ENCODE peak calls at places on chromosome 5, in nine cellular contexts. One of them, this sample, is unnamed.

GRCh38 chr5:14491015-14491414 is 90.6 kb upstream of the OTULINL start:
- DNase-seq in stimulated activated CD4-positive, alpha-beta T cell treated with anti-CD3 and anti-CD28 coated beads, Interleukin-15, amount 100 ng/mL, for 1 hour: no peak
- DNase-seq in AG08395: no peak
- DNase-seq in CD8-positive, alpha-beta T cell: no peak
- DNase-seq in 8988T: no peak
- DNase-seq in activated naive CD8-positive, alpha-beta T cell treated with anti-CD3 and anti-CD28 coated beads for 36 hours: no peak
- DNase-seq in hepatocyte: no peak
- DNase-seq in B cell: no peak
- DNase-seq in activated CD4-positive, CD25-positive, alpha-beta regulatory T cell: no peak
- DNase-seq in this sample: no peak

GRCh38 chr5:13591621-13592020 is 352.9 kb downstream of the DNAH5 start:
- DNase-seq in stimulated activated CD4-positive, alpha-beta T cell treated with anti-CD3 and anti-CD28 coated beads, Interleukin-15, amount 100 ng/mL, for 1 hour: no peak
- DNase-seq in AG08395: peak
- DNase-seq in CD8-positive, alpha-beta T cell: no peak
- DNase-seq in 8988T: no peak
- DNase-seq in activated naive CD8-positive, alpha-beta T cell treated with anti-CD3 and anti-CD28 coated beads for 36 hours: no peak
- DNase-seq in hepatocyte: no peak
- DNase-seq in B cell: no peak
- DNase-seq in activated CD4-positive, CD25-positive, alpha-beta regulatory T cell: no peak
- DNase-seq in this sample: no peak

GRCh38 chr5:173880306-173880985 is 7.7 kb upstream of the CPEB4 start:
- DNase-seq in stimulated activated CD4-positive, alpha-beta T cell treated with anti-CD3 and anti-CD28 coated beads, Interleukin-15, amount 100 ng/mL, for 1 hour: no peak
- DNase-seq in AG08395: peak
- DNase-seq in CD8-positive, alpha-beta T cell: no peak
- DNase-seq in 8988T: no peak
- DNase-seq in activated naive CD8-positive, alpha-beta T cell treated with anti-CD3 and anti-CD28 coated beads for 36 hours: no peak
- DNase-seq in hepatocyte: no peak
- DNase-seq in B cell: no peak
- DNase-seq in activated CD4-positive, CD25-positive, alpha-beta regulatory T cell: no peak
- DNase-seq in this sample: no peak

GRCh38 chr5:82388186-82388585 is 110.0 kb upstream of the RPS23 start:
- DNase-seq in stimulated activated CD4-positive, alpha-beta T cell treated with anti-CD3 and anti-CD28 coated beads, Interleukin-15, amount 100 ng/mL, for 1 hour: no peak
- DNase-seq in AG08395: peak
- DNase-seq in CD8-positive, alpha-beta T cell: no peak
- DNase-seq in 8988T: no peak
- DNase-seq in activated naive CD8-positive, alpha-beta T cell treated with anti-CD3 and anti-CD28 coated beads for 36 hours: no peak
- DNase-seq in hepatocyte: no peak
- DNase-seq in B cell: no peak
- DNase-seq in activated CD4-positive, CD25-positive, alpha-beta regulatory T cell: no peak
- DNase-seq in this sample: no peak

GRCh38 chr5:173663810-173664526 is 47.5 kb upstream of the BOD1 start:
- DNase-seq in stimulated activated CD4-positive, alpha-beta T cell treated with anti-CD3 and anti-CD28 coated beads, Interleukin-15, amount 100 ng/mL, for 1 hour: no peak
- DNase-seq in AG08395: peak
- DNase-seq in CD8-positive, alpha-beta T cell: no peak
- DNase-seq in 8988T: no peak
- DNase-seq in activated naive CD8-positive, alpha-beta T cell treated with anti-CD3 and anti-CD28 coated beads for 36 hours: no peak
- DNase-seq in hepatocyte: no peak
- DNase-seq in B cell: no peak
- DNase-seq in activated CD4-positive, CD25-positive, alpha-beta regulatory T cell: no peak
- DNase-seq in this sample: no peak

GRCh38 chr5:7705261-7705660 is 145.7 kb downstream of the CFAP90 start:
- DNase-seq in stimulated activated CD4-positive, alpha-beta T cell treated with anti-CD3 and anti-CD28 coated beads, Interleukin-15, amount 100 ng/mL, for 1 hour: no peak
- DNase-seq in AG08395: no peak
- DNase-seq in CD8-positive, alpha-beta T cell: no peak
- DNase-seq in 8988T: no peak
- DNase-seq in activated naive CD8-positive, alpha-beta T cell treated with anti-CD3 and anti-CD28 coated beads for 36 hours: no peak
- DNase-seq in hepatocyte: no peak
- DNase-seq in B cell: no peak
- DNase-seq in activated CD4-positive, CD25-positive, alpha-beta regulatory T cell: no peak
- DNase-seq in this sample: no peak

GRCh38 chr5:169550227-169550626 is 33.3 kb upstream of the SPDL1 start:
- DNase-seq in stimulated activated CD4-positive, alpha-beta T cell treated with anti-CD3 and anti-CD28 coated beads, Interleukin-15, amount 100 ng/mL, for 1 hour: no peak
- DNase-seq in AG08395: no peak
- DNase-seq in CD8-positive, alpha-beta T cell: no peak
- DNase-seq in 8988T: no peak
- DNase-seq in activated naive CD8-positive, alpha-beta T cell treated with anti-CD3 and anti-CD28 coated beads for 36 hours: no peak
- DNase-seq in hepatocyte: no peak
- DNase-seq in B cell: no peak
- DNase-seq in activated CD4-positive, CD25-positive, alpha-beta regulatory T cell: no peak
- DNase-seq in this sample: no peak

GRCh38 chr5:81537905-81538535 is 144.1 kb upstream of the ACOT12 start:
- DNase-seq in stimulated activated CD4-positive, alpha-beta T cell treated with anti-CD3 and anti-CD28 coated beads, Interleukin-15, amount 100 ng/mL, for 1 hour: no peak
- DNase-seq in AG08395: no peak
- DNase-seq in CD8-positive, alpha-beta T cell: no peak
- DNase-seq in 8988T: no peak
- DNase-seq in activated naive CD8-positive, alpha-beta T cell treated with anti-CD3 and anti-CD28 coated beads for 36 hours: no peak
- DNase-seq in hepatocyte: no peak
- DNase-seq in B cell: no peak
- DNase-seq in activated CD4-positive, CD25-positive, alpha-beta regulatory T cell: no peak
- DNase-seq in this sample: no peak

GRCh38 chr5:43627028-43627427 is 24.0 kb downstream of the NNT start:
- DNase-seq in stimulated activated CD4-positive, alpha-beta T cell treated with anti-CD3 and anti-CD28 coated beads, Interleukin-15, amount 100 ng/mL, for 1 hour: no peak
- DNase-seq in AG08395: peak
- DNase-seq in CD8-positive, alpha-beta T cell: no peak
- DNase-seq in 8988T: peak
- DNase-seq in activated naive CD8-positive, alpha-beta T cell treated with anti-CD3 and anti-CD28 coated beads for 36 hours: no peak
- DNase-seq in hepatocyte: peak
- DNase-seq in B cell: no peak
- DNase-seq in activated CD4-positive, CD25-positive, alpha-beta regulatory T cell: no peak
- DNase-seq in this sample: peak

GRCh38 chr5:160651682-160652645 is 200.0 kb downstream of the ATP10B start:
- DNase-seq in stimulated activated CD4-positive, alpha-beta T cell treated with anti-CD3 and anti-CD28 coated beads, Interleukin-15, amount 100 ng/mL, for 1 hour: no peak
- DNase-seq in AG08395: no peak
- DNase-seq in CD8-positive, alpha-beta T cell: no peak
- DNase-seq in 8988T: no peak
- DNase-seq in activated naive CD8-positive, alpha-beta T cell treated with anti-CD3 and anti-CD28 coated beads for 36 hours: no peak
- DNase-seq in hepatocyte: no peak
- DNase-seq in B cell: no peak
- DNase-seq in activated CD4-positive, CD25-positive, alpha-beta regulatory T cell: no peak
- DNase-seq in this sample: no peak

GRCh38 chr5:168947212-168947868 is 353.6 kb downstream of the SLIT3 start:
- DNase-seq in stimulated activated CD4-positive, alpha-beta T cell treated with anti-CD3 and anti-CD28 coated beads, Interleukin-15, amount 100 ng/mL, for 1 hour: no peak
- DNase-seq in AG08395: peak
- DNase-seq in CD8-positive, alpha-beta T cell: no peak
- DNase-seq in 8988T: peak
- DNase-seq in activated naive CD8-positive, alpha-beta T cell treated with anti-CD3 and anti-CD28 coated beads for 36 hours: peak
- DNase-seq in hepatocyte: peak
- DNase-seq in B cell: no peak
- DNase-seq in activated CD4-positive, CD25-positive, alpha-beta regulatory T cell: no peak
- DNase-seq in this sample: peak

GRCh38 chr5:138459311-138459710 is 6.0 kb upstream of the EGR1 start:
- DNase-seq in stimulated activated CD4-positive, alpha-beta T cell treated with anti-CD3 and anti-CD28 coated beads, Interleukin-15, amount 100 ng/mL, for 1 hour: peak
- DNase-seq in AG08395: no peak
- DNase-seq in CD8-positive, alpha-beta T cell: peak
- DNase-seq in 8988T: no peak
- DNase-seq in activated naive CD8-positive, alpha-beta T cell treated with anti-CD3 and anti-CD28 coated beads for 36 hours: peak
- DNase-seq in hepatocyte: peak
- DNase-seq in B cell: peak
- DNase-seq in activated CD4-positive, CD25-positive, alpha-beta regulatory T cell: peak
- DNase-seq in this sample: no peak

GRCh38 chr5:103005276-103005675 is 114.7 kb downstream of the GIN1 start:
- DNase-seq in stimulated activated CD4-positive, alpha-beta T cell treated with anti-CD3 and anti-CD28 coated beads, Interleukin-15, amount 100 ng/mL, for 1 hour: no peak
- DNase-seq in AG08395: no peak
- DNase-seq in CD8-positive, alpha-beta T cell: no peak
- DNase-seq in 8988T: no peak
- DNase-seq in activated naive CD8-positive, alpha-beta T cell treated with anti-CD3 and anti-CD28 coated beads for 36 hours: no peak
- DNase-seq in hepatocyte: no peak
- DNase-seq in B cell: no peak
- DNase-seq in activated CD4-positive, CD25-positive, alpha-beta regulatory T cell: no peak
- DNase-seq in this sample: no peak

GRCh38 chr5:38607396-38607795 is 51.0 kb upstream of the LIFR start:
- DNase-seq in stimulated activated CD4-positive, alpha-beta T cell treated with anti-CD3 and anti-CD28 coated beads, Interleukin-15, amount 100 ng/mL, for 1 hour: no peak
- DNase-seq in AG08395: peak
- DNase-seq in CD8-positive, alpha-beta T cell: no peak
- DNase-seq in 8988T: no peak
- DNase-seq in activated naive CD8-positive, alpha-beta T cell treated with anti-CD3 and anti-CD28 coated beads for 36 hours: no peak
- DNase-seq in hepatocyte: peak
- DNase-seq in B cell: no peak
- DNase-seq in activated CD4-positive, CD25-positive, alpha-beta regulatory T cell: no peak
- DNase-seq in this sample: no peak

GRCh38 chr5:135662104-135662503 is 83.3 kb upstream of the CXCL14 start:
- DNase-seq in stimulated activated CD4-positive, alpha-beta T cell treated with anti-CD3 and anti-CD28 coated beads, Interleukin-15, amount 100 ng/mL, for 1 hour: no peak
- DNase-seq in AG08395: no peak
- DNase-seq in CD8-positive, alpha-beta T cell: no peak
- DNase-seq in 8988T: no peak
- DNase-seq in activated naive CD8-positive, alpha-beta T cell treated with anti-CD3 and anti-CD28 coated beads for 36 hours: no peak
- DNase-seq in hepatocyte: no peak
- DNase-seq in B cell: no peak
- DNase-seq in activated CD4-positive, CD25-positive, alpha-beta regulatory T cell: no peak
- DNase-seq in this sample: no peak

GRCh38 chr5:125559296-125559695 is 812.9 kb upstream of the ZNF608 start:
- DNase-seq in stimulated activated CD4-positive, alpha-beta T cell treated with anti-CD3 and anti-CD28 coated beads, Interleukin-15, amount 100 ng/mL, for 1 hour: no peak
- DNase-seq in AG08395: peak
- DNase-seq in CD8-positive, alpha-beta T cell: no peak
- DNase-seq in 8988T: no peak
- DNase-seq in activated naive CD8-positive, alpha-beta T cell treated with anti-CD3 and anti-CD28 coated beads for 36 hours: no peak
- DNase-seq in hepatocyte: peak
- DNase-seq in B cell: no peak
- DNase-seq in activated CD4-positive, CD25-positive, alpha-beta regulatory T cell: no peak
- DNase-seq in this sample: no peak

GRCh38 chr5:14406554-14406849 is 175.1 kb upstream of the OTULINL start:
- DNase-seq in stimulated activated CD4-positive, alpha-beta T cell treated with anti-CD3 and anti-CD28 coated beads, Interleukin-15, amount 100 ng/mL, for 1 hour: no peak
- DNase-seq in AG08395: peak
- DNase-seq in CD8-positive, alpha-beta T cell: no peak
- DNase-seq in 8988T: peak
- DNase-seq in activated naive CD8-positive, alpha-beta T cell treated with anti-CD3 and anti-CD28 coated beads for 36 hours: no peak
- DNase-seq in hepatocyte: peak
- DNase-seq in B cell: no peak
- DNase-seq in activated CD4-positive, CD25-positive, alpha-beta regulatory T cell: no peak
- DNase-seq in this sample: no peak

GRCh38 chr5:142378737-142379365 is 54.0 kb upstream of the SPRY4 start:
- DNase-seq in stimulated activated CD4-positive, alpha-beta T cell treated with anti-CD3 and anti-CD28 coated beads, Interleukin-15, amount 100 ng/mL, for 1 hour: no peak
- DNase-seq in AG08395: no peak
- DNase-seq in CD8-positive, alpha-beta T cell: no peak
- DNase-seq in 8988T: no peak
- DNase-seq in activated naive CD8-positive, alpha-beta T cell treated with anti-CD3 and anti-CD28 coated beads for 36 hours: no peak
- DNase-seq in hepatocyte: no peak
- DNase-seq in B cell: no peak
- DNase-seq in activated CD4-positive, CD25-positive, alpha-beta regulatory T cell: no peak
- DNase-seq in this sample: no peak

GRCh38 chr5:119996128-119996527 is 366.8 kb downstream of the FAM170A start:
- DNase-seq in stimulated activated CD4-positive, alpha-beta T cell treated with anti-CD3 and anti-CD28 coated beads, Interleukin-15, amount 100 ng/mL, for 1 hour: no peak
- DNase-seq in AG08395: no peak
- DNase-seq in CD8-positive, alpha-beta T cell: no peak
- DNase-seq in 8988T: no peak
- DNase-seq in activated naive CD8-positive, alpha-beta T cell treated with anti-CD3 and anti-CD28 coated beads for 36 hours: no peak
- DNase-seq in hepatocyte: no peak
- DNase-seq in B cell: no peak
- DNase-seq in activated CD4-positive, CD25-positive, alpha-beta regulatory T cell: no peak
- DNase-seq in this sample: no peak

GRCh38 chr5:52814749-52815148 is 27.0 kb downstream of the ITGA1 start:
- DNase-seq in stimulated activated CD4-positive, alpha-beta T cell treated with anti-CD3 and anti-CD28 coated beads, Interleukin-15, amount 100 ng/mL, for 1 hour: no peak
- DNase-seq in AG08395: no peak
- DNase-seq in CD8-positive, alpha-beta T cell: no peak
- DNase-seq in 8988T: no peak
- DNase-seq in activated naive CD8-positive, alpha-beta T cell treated with anti-CD3 and anti-CD28 coated beads for 36 hours: no peak
- DNase-seq in hepatocyte: no peak
- DNase-seq in B cell: no peak
- DNase-seq in activated CD4-positive, CD25-positive, alpha-beta regulatory T cell: no peak
- DNase-seq in this sample: no peak

GRCh38 chr5:1974501-1975405 is 92.0 kb upstream of the IRX4 start:
- DNase-seq in stimulated activated CD4-positive, alpha-beta T cell treated with anti-CD3 and anti-CD28 coated beads, Interleukin-15, amount 100 ng/mL, for 1 hour: no peak
- DNase-seq in AG08395: no peak
- DNase-seq in CD8-positive, alpha-beta T cell: no peak
- DNase-seq in 8988T: no peak
- DNase-seq in activated naive CD8-positive, alpha-beta T cell treated with anti-CD3 and anti-CD28 coated beads for 36 hours: no peak
- DNase-seq in hepatocyte: no peak
- DNase-seq in B cell: no peak
- DNase-seq in activated CD4-positive, CD25-positive, alpha-beta regulatory T cell: no peak
- DNase-seq in this sample: no peak

GRCh38 chr5:1402611-1403255 is 42.5 kb downstream of the SLC6A3 start:
- DNase-seq in stimulated activated CD4-positive, alpha-beta T cell treated with anti-CD3 and anti-CD28 coated beads, Interleukin-15, amount 100 ng/mL, for 1 hour: no peak
- DNase-seq in AG08395: no peak
- DNase-seq in CD8-positive, alpha-beta T cell: no peak
- DNase-seq in 8988T: no peak
- DNase-seq in activated naive CD8-positive, alpha-beta T cell treated with anti-CD3 and anti-CD28 coated beads for 36 hours: no peak
- DNase-seq in hepatocyte: no peak
- DNase-seq in B cell: no peak
- DNase-seq in activated CD4-positive, CD25-positive, alpha-beta regulatory T cell: no peak
- DNase-seq in this sample: no peak

GRCh38 chr5:140868721-140869554 is at the start of gene PCDHA11:
- DNase-seq in stimulated activated CD4-positive, alpha-beta T cell treated with anti-CD3 and anti-CD28 coated beads, Interleukin-15, amount 100 ng/mL, for 1 hour: no peak
- DNase-seq in AG08395: peak
- DNase-seq in CD8-positive, alpha-beta T cell: no peak
- DNase-seq in 8988T: no peak
- DNase-seq in activated naive CD8-positive, alpha-beta T cell treated with anti-CD3 and anti-CD28 coated beads for 36 hours: no peak
- DNase-seq in hepatocyte: no peak
- DNase-seq in B cell: no peak
- DNase-seq in activated CD4-positive, CD25-positive, alpha-beta regulatory T cell: no peak
- DNase-seq in this sample: peak

GRCh38 chr5:73545403-73545779 is 20.0 kb downstream of the ANKRA2 start:
- DNase-seq in stimulated activated CD4-positive, alpha-beta T cell treated with anti-CD3 and anti-CD28 coated beads, Interleukin-15, amount 100 ng/mL, for 1 hour: no peak
- DNase-seq in AG08395: no peak
- DNase-seq in CD8-positive, alpha-beta T cell: no peak
- DNase-seq in 8988T: no peak
- DNase-seq in activated naive CD8-positive, alpha-beta T cell treated with anti-CD3 and anti-CD28 coated beads for 36 hours: no peak
- DNase-seq in hepatocyte: no peak
- DNase-seq in B cell: no peak
- DNase-seq in activated CD4-positive, CD25-positive, alpha-beta regulatory T cell: no peak
- DNase-seq in this sample: no peak

GRCh38 chr5:174045470-174046025 is at the start of gene NSG2:
- DNase-seq in stimulated activated CD4-positive, alpha-beta T cell treated with anti-CD3 and anti-CD28 coated beads, Interleukin-15, amount 100 ng/mL, for 1 hour: no peak
- DNase-seq in AG08395: peak
- DNase-seq in CD8-positive, alpha-beta T cell: no peak
- DNase-seq in 8988T: peak
- DNase-seq in activated naive CD8-positive, alpha-beta T cell treated with anti-CD3 and anti-CD28 coated beads for 36 hours: peak
- DNase-seq in hepatocyte: peak
- DNase-seq in B cell: no peak
- DNase-seq in activated CD4-positive, CD25-positive, alpha-beta regulatory T cell: no peak
- DNase-seq in this sample: peak

GRCh38 chr5:88839238-88839637 is 43.7 kb downstream of the MEF2C start:
- DNase-seq in stimulated activated CD4-positive, alpha-beta T cell treated with anti-CD3 and anti-CD28 coated beads, Interleukin-15, amount 100 ng/mL, for 1 hour: no peak
- DNase-seq in AG08395: no peak
- DNase-seq in CD8-positive, alpha-beta T cell: no peak
- DNase-seq in 8988T: no peak
- DNase-seq in activated naive CD8-positive, alpha-beta T cell treated with anti-CD3 and anti-CD28 coated beads for 36 hours: no peak
- DNase-seq in hepatocyte: no peak
- DNase-seq in B cell: no peak
- DNase-seq in activated CD4-positive, CD25-positive, alpha-beta regulatory T cell: no peak
- DNase-seq in this sample: no peak

GRCh38 chr5:172640822-172641358 is at the start of gene NEURL1B:
- DNase-seq in stimulated activated CD4-positive, alpha-beta T cell treated with anti-CD3 and anti-CD28 coated beads, Interleukin-15, amount 100 ng/mL, for 1 hour: no peak
- DNase-seq in AG08395: peak
- DNase-seq in CD8-positive, alpha-beta T cell: no peak
- DNase-seq in 8988T: peak
- DNase-seq in activated naive CD8-positive, alpha-beta T cell treated with anti-CD3 and anti-CD28 coated beads for 36 hours: peak
- DNase-seq in hepatocyte: peak
- DNase-seq in B cell: no peak
- DNase-seq in activated CD4-positive, CD25-positive, alpha-beta regulatory T cell: no peak
- DNase-seq in this sample: peak

GRCh38 chr5:73363911-73364730 is 84.5 kb downstream of the FOXD1 start:
- DNase-seq in stimulated activated CD4-positive, alpha-beta T cell treated with anti-CD3 and anti-CD28 coated beads, Interleukin-15, amount 100 ng/mL, for 1 hour: no peak
- DNase-seq in AG08395: peak
- DNase-seq in CD8-positive, alpha-beta T cell: no peak
- DNase-seq in 8988T: no peak
- DNase-seq in activated naive CD8-positive, alpha-beta T cell treated with anti-CD3 and anti-CD28 coated beads for 36 hours: no peak
- DNase-seq in hepatocyte: peak
- DNase-seq in B cell: no peak
- DNase-seq in activated CD4-positive, CD25-positive, alpha-beta regulatory T cell: no peak
- DNase-seq in this sample: no peak

GRCh38 chr5:72487151-72487550 is 20.1 kb downstream of the ZNF366 start:
- DNase-seq in stimulated activated CD4-positive, alpha-beta T cell treated with anti-CD3 and anti-CD28 coated beads, Interleukin-15, amount 100 ng/mL, for 1 hour: no peak
- DNase-seq in AG08395: no peak
- DNase-seq in CD8-positive, alpha-beta T cell: no peak
- DNase-seq in 8988T: no peak
- DNase-seq in activated naive CD8-positive, alpha-beta T cell treated with anti-CD3 and anti-CD28 coated beads for 36 hours: no peak
- DNase-seq in hepatocyte: no peak
- DNase-seq in B cell: no peak
- DNase-seq in activated CD4-positive, CD25-positive, alpha-beta regulatory T cell: no peak
- DNase-seq in this sample: no peak

GRCh38 chr5:133289686-133290367 is 238.0 kb downstream of the HSPA4 start:
- DNase-seq in stimulated activated CD4-positive, alpha-beta T cell treated with anti-CD3 and anti-CD28 coated beads, Interleukin-15, amount 100 ng/mL, for 1 hour: no peak
- DNase-seq in AG08395: no peak
- DNase-seq in CD8-positive, alpha-beta T cell: no peak
- DNase-seq in 8988T: peak
- DNase-seq in activated naive CD8-positive, alpha-beta T cell treated with anti-CD3 and anti-CD28 coated beads for 36 hours: no peak
- DNase-seq in hepatocyte: no peak
- DNase-seq in B cell: no peak
- DNase-seq in activated CD4-positive, CD25-positive, alpha-beta regulatory T cell: no peak
- DNase-seq in this sample: no peak

GRCh38 chr5:101035425-101035824 is 132.3 kb upstream of the ST8SIA4 start:
- DNase-seq in stimulated activated CD4-positive, alpha-beta T cell treated with anti-CD3 and anti-CD28 coated beads, Interleukin-15, amount 100 ng/mL, for 1 hour: no peak
- DNase-seq in AG08395: no peak
- DNase-seq in CD8-positive, alpha-beta T cell: no peak
- DNase-seq in 8988T: no peak
- DNase-seq in activated naive CD8-positive, alpha-beta T cell treated with anti-CD3 and anti-CD28 coated beads for 36 hours: no peak
- DNase-seq in hepatocyte: no peak
- DNase-seq in B cell: no peak
- DNase-seq in activated CD4-positive, CD25-positive, alpha-beta regulatory T cell: no peak
- DNase-seq in this sample: no peak